ENCODE peak calls at places on chromosomes 7 and 10, in seven cellular contexts. C is ACHN; R is CD8-positive, alpha-beta memory T cell; S is psoas muscle; G is T-helper 1 cell; J is HEK293T; A is activated T-helper 1 cell treated with Interleukin-2 at 50 U/mL for 16 hours. Z is an unnamed sample.

GRCh38 chr10:34526186-34526585 is 288.9 kb downstream of the PARD3 start:
- DNase-seq in A (no peak), C (peak), R (no peak), J (no peak), S (no peak), G (no peak), Z (no peak)

GRCh38 chr10:77004917-77005564 is 632.6 kb downstream of the KCNMA1 start:
- DNase-seq in J (peak), A (no peak), R (no peak), S (no peak), C (peak), G (no peak), Z (peak)

GRCh38 chr10:6072215-6072941 is 10.2 kb upstream of the IL2RA start:
- DNase-seq in R (no peak), G (no peak), S (no peak), C (no peak), J (no peak), A (no peak), Z (no peak)

GRCh38 chr10:43237631-43238446 is 29.0 kb downstream of the RASGEF1A start:
- DNase-seq in S (peak), G (no peak), A (no peak), R (no peak), C (no peak), J (no peak), Z (no peak)

GRCh38 chr10:79434223-79434687 is 11.2 kb downstream of the ZCCHC24 start:
- DNase-seq in S (no peak), R (no peak), J (no peak), C (no peak), G (no peak), A (no peak), Z (no peak)

GRCh38 chr7:127831312-127832212 is 179.6 kb downstream of the SND1 start:
- DNase-seq in C (no peak), G (no peak), J (no peak), R (no peak), A (no peak), S (no peak), Z (no peak)

GRCh38 chr10:106285199-106285598 is 879.3 kb downstream of the SORCS1 start:
- DNase-seq in S (no peak), J (no peak), R (no peak), A (no peak), G (no peak), C (no peak), Z (no peak)

GRCh38 chr10:113663908-113664307 is at the start of gene NRAP:
- DNase-seq in A (no peak), C (no peak), G (no peak), S (no peak), J (no peak), R (no peak), Z (no peak)

GRCh38 chr10:117991701-117992100 is 55.0 kb downstream of the RAB11FIP2 start:
- DNase-seq in A (no peak), R (no peak), J (no peak), C (no peak), G (no peak), S (no peak), Z (no peak)

GRCh38 chr7:81299272-81299671 is 380.4 kb upstream of the SEMA3C start:
- DNase-seq in G (no peak), J (peak), R (no peak), S (no peak), A (no peak), C (peak), Z (peak)

GRCh38 chr10:71232089-71232998 is 20.0 kb downstream of the UNC5B start:
- DNase-seq in A (no peak), C (no peak), S (peak), J (no peak), R (no peak), G (no peak), Z (peak)

GRCh38 chr10:107814865-107815487 is 650.5 kb upstream of the SORCS1 start:
- DNase-seq in A (no peak), J (peak), G (no peak), C (peak), S (peak), R (no peak), Z (peak)

GRCh38 chr7:97871659-97872024 is 566 bp downstream of the ASNS start:
- DNase-seq in R (no peak), S (no peak), G (peak), A (peak), C (peak), J (peak), Z (no peak)

GRCh38 chr7:5217851-5218331 is 27.9 kb downstream of the WIPI2 start:
- DNase-seq in C (no peak), G (no peak), A (no peak), S (no peak), R (no peak), J (no peak), Z (no peak)

GRCh38 chr7:24576171-24577052 is 3.2 kb downstream of the PALS2 start:
- DNase-seq in A (no peak), J (peak), S (no peak), G (no peak), R (no peak), C (peak), Z (peak)

GRCh38 chr10:69801434-69802315 is at the start of gene COL13A1:
- DNase-seq in A (no peak), R (no peak), C (peak), J (peak), G (no peak), S (peak), Z (no peak)

GRCh38 chr10:109726473-109726872 is 196.8 kb downstream of the XPNPEP1 start:
- DNase-seq in G (no peak), S (no peak), A (no peak), C (no peak), J (no peak), R (no peak), Z (no peak)

GRCh38 chr7:585229-585711 is 65.6 kb upstream of the PDGFA start:
- DNase-seq in C (no peak), S (no peak), A (no peak), J (no peak), G (no peak), R (no peak), Z (no peak)

GRCh38 chr10:2986341-2986933 is 80.9 kb upstream of the PFKP start:
- DNase-seq in A (no peak), J (no peak), C (no peak), G (no peak), R (no peak), S (no peak), Z (no peak)

GRCh38 chr7:68706291-68706690 is 892.0 kb upstream of the AUTS2 start:
- DNase-seq in G (no peak), C (peak), A (no peak), R (no peak), S (no peak), J (no peak), Z (no peak)

GRCh38 chr7:15041226-15041625 is 138.7 kb upstream of the DGKB start:
- DNase-seq in R (no peak), A (no peak), J (no peak), G (no peak), S (no peak), C (no peak), Z (no peak)

GRCh38 chr10:126684171-126684745 is 13.8 kb upstream of the C10orf90 start:
- DNase-seq in J (no peak), C (no peak), A (no peak), G (no peak), S (no peak), R (no peak), Z (no peak)

GRCh38 chr10:124322191-124322980 is 96.3 kb downstream of the OAT start:
- DNase-seq in G (no peak), A (no peak), C (no peak), S (no peak), R (no peak), J (no peak), Z (no peak)

GRCh38 chr10:106083572-106083971 is 1080.9 kb downstream of the SORCS1 start:
- DNase-seq in A (no peak), G (no peak), J (no peak), R (no peak), C (no peak), S (no peak), Z (no peak)

GRCh38 chr7:64959072-64959747 is 31.6 kb downstream of the ZNF117 start:
- DNase-seq in A (no peak), J (no peak), S (no peak), R (no peak), G (no peak), C (no peak), Z (no peak)

GRCh38 chr10:13707156-13707881 is 120.6 kb downstream of the PRPF18 start:
- DNase-seq in C (peak), J (peak), G (no peak), R (no peak), A (no peak), S (peak), Z (peak)

GRCh38 chr10:23384364-23384763 is 39.8 kb upstream of the C10orf67 start:
- DNase-seq in C (no peak), R (no peak), S (no peak), A (no peak), J (no peak), G (no peak), Z (no peak)

GRCh38 chr7:98996162-98996552 is 117.8 kb downstream of the TRRAP start:
- DNase-seq in A (no peak), C (no peak), J (no peak), G (no peak), R (no peak), S (no peak), Z (no peak)

GRCh38 chr10:114271779-114272167 is 32.7 kb downstream of the VWA2 start:
- DNase-seq in J (no peak), S (peak), G (no peak), A (no peak), R (no peak), C (peak), Z (no peak)

GRCh38 chr7:121557034-121557892 is 161.2 kb upstream of the FAM3C start:
- DNase-seq in S (no peak), R (no peak), A (no peak), J (no peak), C (no peak), G (no peak), Z (no peak)

GRCh38 chr10:71564221-71564820 is 155.3 kb downstream of the C10orf105 start:
- DNase-seq in G (no peak), S (no peak), A (no peak), R (no peak), C (no peak), J (peak), Z (no peak)

GRCh38 chr10:113056468-113057021 is 106.5 kb downstream of the TCF7L2 start:
- DNase-seq in G (no peak), R (no peak), J (no peak), C (no peak), S (no peak), A (no peak), Z (no peak)

GRCh38 chr10:9038146-9038714 is 983.7 kb downstream of the GATA3 start:
- DNase-seq in S (no peak), J (no peak), G (no peak), C (no peak), R (no peak), A (no peak), Z (peak)

GRCh38 chr10:63497321-63497720 is 23.9 kb upstream of the REEP3 start:
- DNase-seq in S (no peak), R (no peak), A (no peak), J (no peak), G (no peak), C (no peak), Z (peak)

GRCh38 chr10:90288403-90288933 is 569.4 kb downstream of the HTR7 start:
- DNase-seq in S (no peak), G (no peak), R (no peak), C (peak), A (no peak), J (no peak), Z (peak)

GRCh38 chr10:82252081-82252480 is 377.1 kb downstream of the NRG3 start:
- DNase-seq in J (no peak), G (no peak), S (no peak), C (no peak), R (no peak), A (no peak), Z (no peak)

GRCh38 chr7:50855526-50855925 is 72.8 kb upstream of the GRB10 start:
- DNase-seq in C (no peak), R (no peak), S (no peak), A (no peak), J (no peak), G (no peak), Z (no peak)